ENCODE peak calls at places on chromosomes 13 and 19, in eight cellular contexts. X, K, Z, Y, B, G, M and N are unnamed samples.
A peak's percentile ranks its signal among the peaks of the same experiment; 100 is the strongest.

GRCh38 chr13:75968103-75968838 is 332.1 kb downstream of the LMO7 start:
- DNase-seq in G (no peak), X (no peak), K (no peak), Z (peak; percentile 55), B (no peak), M (no peak), Y (no peak), N (peak; percentile 84)

GRCh38 chr19:44747739-44748425 is 626 bp upstream of the BCL3 start:
- DNase-seq in K (peak; percentile 67), M (peak; percentile 72), G (no peak), B (no peak), Z (peak; percentile 77), X (peak; percentile 63), Y (no peak), N (peak; percentile 46)

GRCh38 chr19:1154731-1155351 is 19.2 kb downstream of the SBNO2 start:
- DNase-seq in M (peak; percentile 86), G (no peak), X (peak; percentile 86), K (peak; percentile 80), B (no peak), Y (no peak), Z (peak; percentile 98), N (no peak)

GRCh38 chr19:4375620-4376228 is 24.6 kb downstream of the SH3GL1 start:
- DNase-seq in K (no peak), X (peak; percentile 73), B (peak; percentile 72), Z (peak; percentile 87), Y (no peak), G (no peak), M (peak; percentile 80), N (peak; percentile 60)

GRCh38 chr13:113918981-113919646 is 54.8 kb downstream of the C13orf46 start:
- DNase-seq in Z (no peak), M (no peak), B (no peak), Y (no peak), G (no peak), X (no peak), K (no peak), N (no peak)

GRCh38 chr13:39394811-39395685 is 207.9 kb downstream of the LHFPL6 start:
- DNase-seq in Y (no peak), G (no peak), M (no peak), K (no peak), X (peak; percentile 18), Z (no peak), B (no peak), N (no peak)

GRCh38 chr13:99614465-99614885 is 113.2 kb downstream of the TM9SF2 start:
- DNase-seq in B (peak; percentile 48), G (no peak), K (no peak), M (peak; percentile 42), Y (peak; percentile 36), Z (no peak), X (peak; percentile 32), N (no peak)

GRCh38 chr13:68050746-68051145 is 820.6 kb upstream of the PCDH9 start:
- DNase-seq in B (no peak), G (no peak), X (no peak), Z (no peak), K (no peak), M (no peak), Y (no peak), N (peak; percentile 6)

GRCh38 chr13:23865065-23865464 is 24.1 kb downstream of the MIPEP start:
- DNase-seq in Y (no peak), B (no peak), K (no peak), G (no peak), X (no peak), M (no peak), Z (no peak), N (no peak)

GRCh38 chr19:28494466-28494865 is 718.5 kb downstream of the UQCRFS1 start:
- DNase-seq in Y (no peak), M (no peak), K (no peak), B (no peak), Z (no peak), G (no peak), X (no peak), N (no peak)

GRCh38 chr19:17889609-17890214 is 18.0 kb downstream of the SLC5A5 start:
- DNase-seq in X (no peak), K (no peak), M (peak; percentile 79), Z (peak; percentile 63), B (no peak), G (no peak), Y (no peak), N (peak; percentile 67)

GRCh38 chr19:11375143-11375948 is 880 bp downstream of the SWSAP1 start:
- DNase-seq in B (peak; percentile 92), Y (peak; percentile 62), K (peak; percentile 53), Z (no peak), X (peak; percentile 60), G (no peak), M (peak; percentile 67), N (peak; percentile 49)

GRCh38 chr13:96816261-96816660 is 178.0 kb downstream of the OXGR1 start:
- DNase-seq in B (no peak), M (no peak), G (no peak), X (no peak), K (no peak), Y (no peak), Z (peak; percentile 59), N (no peak)

GRCh38 chr13:49502954-49503353 is 7.2 kb downstream of the PHF11 start:
- DNase-seq in M (no peak), B (no peak), X (no peak), Y (no peak), Z (peak; percentile 68), G (no peak), K (no peak), N (no peak)

GRCh38 chr19:49019242-49019932 is 2.5 kb upstream of the LHB start:
- DNase-seq in K (peak; percentile 89), B (peak; percentile 56), Z (peak; percentile 77), M (peak; percentile 49), G (peak; percentile 58), X (peak; percentile 91), Y (no peak), N (peak; percentile 55)

GRCh38 chr19:31413353-31413752 is 64.1 kb upstream of the TSHZ3 start:
- DNase-seq in M (no peak), K (no peak), G (no peak), Y (no peak), Z (no peak), X (no peak), B (no peak), N (no peak)

GRCh38 chr19:31402931-31403330 is 53.7 kb upstream of the TSHZ3 start:
- DNase-seq in M (no peak), Y (no peak), B (no peak), Z (peak; percentile 46), X (no peak), K (no peak), G (no peak), N (no peak)

GRCh38 chr19:31406106-31406505 is 56.9 kb upstream of the TSHZ3 start:
- DNase-seq in G (no peak), K (no peak), X (no peak), Z (no peak), B (no peak), Y (no peak), M (no peak), N (no peak)

DNA sequence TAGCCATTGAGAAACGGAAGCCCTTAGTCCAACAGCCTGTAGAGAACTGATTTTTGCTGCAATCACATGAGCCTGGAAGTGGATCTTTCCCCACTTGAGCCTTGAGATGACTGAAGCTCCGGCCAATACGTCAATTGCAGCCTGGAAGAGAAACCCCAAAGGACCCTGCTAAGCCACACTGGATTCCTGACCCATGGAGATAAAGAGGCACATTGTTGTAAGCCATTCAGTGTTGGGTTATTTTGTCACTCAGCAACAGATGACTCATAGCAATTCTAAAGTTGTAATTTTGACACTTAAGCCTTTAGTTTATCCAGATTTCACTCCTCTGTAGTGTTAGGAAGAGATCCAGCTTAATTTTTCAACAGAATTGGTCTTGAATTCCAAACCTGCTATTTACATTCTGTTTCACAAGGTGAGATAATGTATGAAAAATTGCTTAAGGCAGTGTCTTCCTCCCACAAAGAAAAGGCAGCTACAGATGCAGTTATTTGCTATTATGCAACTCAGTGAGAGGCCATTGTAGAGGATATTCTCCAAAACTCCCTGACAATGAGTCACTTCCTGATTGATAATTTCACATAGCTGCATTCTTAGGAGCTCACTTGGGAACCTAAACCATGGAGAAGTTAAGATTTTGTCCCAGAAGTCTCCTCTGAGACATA is 59.4 kb upstream of the TSHZ3 start:
- DNase-seq in X (no peak), G (no peak), Z (peak; percentile 90), M (peak; percentile 38), K (no peak), Y (no peak), B (no peak), N (peak; percentile 36)
- H3K9me2 ChIP-seq in X (no peaks in the 10 kb centered on the region), G (no peaks in the 10 kb centered on the region), Z (no peaks in the 10 kb centered on the region), M (no peaks in the 10 kb centered on the region), K (no peaks in the 10 kb centered on the region), Y (no peaks in the 10 kb centered on the region), B (no peaks in the 10 kb centered on the region), N (no peaks in the 10 kb centered on the region)

GRCh38 chr19:57800696-57801095 is 14.0 kb downstream of the ZNF552 start:
- DNase-seq in M (no peak), Y (no peak), K (no peak), Z (no peak), X (no peak), B (no peak), G (no peak), N (no peak)
- H3K9me3 ChIP-seq in M (no peaks in the 10 kb centered on the region), Y (no peaks in the 10 kb centered on the region), K (no peaks in the 10 kb centered on the region), Z (no peaks in the 10 kb centered on the region), X (no peaks in the 10 kb centered on the region), B (no peaks in the 10 kb centered on the region), G (no peaks in the 10 kb centered on the region), N (no peaks in the 10 kb centered on the region)

DNA sequence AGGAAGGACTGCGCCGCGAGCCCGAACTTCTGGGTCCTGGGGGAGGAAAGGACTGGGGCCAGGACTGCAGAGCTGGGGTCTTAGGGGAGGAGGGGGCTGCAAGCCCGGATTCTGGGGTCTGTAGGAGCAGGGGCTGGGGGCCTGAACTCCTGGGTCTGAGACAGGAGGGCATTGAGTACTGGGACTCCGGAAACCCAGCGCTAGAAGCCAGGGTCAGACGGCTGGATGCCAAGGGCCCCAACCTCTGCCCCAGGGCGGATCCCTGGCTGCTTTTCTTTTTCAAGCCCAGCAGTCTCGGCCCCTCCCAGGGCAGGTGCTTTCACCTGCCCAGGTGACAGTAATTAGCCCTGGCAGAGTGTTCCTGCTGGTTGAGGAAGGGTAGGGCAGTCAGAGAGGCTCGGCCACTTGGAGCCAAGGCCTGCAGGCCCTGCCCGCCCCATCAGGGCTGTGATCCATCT is 2.3 kb downstream of the MYH14 start:
- DNase-seq in K (peak; percentile 90), X (no peak), Z (no peak), Y (no peak), M (peak; percentile 75), G (no peak), B (no peak), N (no peak)
- H3K27ac ChIP-seq in K (peak overlapping the region; percentile 97), X (no peak overlapping the region), Z (no peak overlapping the region), Y (no peak overlapping the region), M (peak overlapping the region; percentile 99), G (peak overlapping the region; percentile 28), B (no peak overlapping the region), N (peak overlapping the region; percentile 55)

GRCh38 chr19:32909257-32909656 is 39.7 kb upstream of the SLC7A9 start:
- DNase-seq in X (no peak), M (no peak), B (no peak), Y (no peak), Z (no peak), G (no peak), K (no peak), N (no peak)
- H3K9me2 ChIP-seq in X (no peaks in the 10 kb centered on the region), M (no peaks in the 10 kb centered on the region), B (no peaks in the 10 kb centered on the region), Y (no peaks in the 10 kb centered on the region), Z (no peaks in the 10 kb centered on the region), G (no peaks in the 10 kb centered on the region), K (no peaks in the 10 kb centered on the region), N (no peaks in the 10 kb centered on the region)